ENCODE peak calls at places on chromosomes 7 and 10, in four cellular contexts. A, D, K and N are unnamed samples.

GRCh38 chr7:127251048-127251451 is 1.7 kb downstream of the GRM8 start:
- DNase-seq in A (no peak), D (no peak), K (no peak), N (no peak)

GRCh38 chr7:105015631-105015965 is 1.6 kb downstream of the KMT2E start:
- DNase-seq in A (no peak), D (peak), K (no peak), N (peak)

GRCh38 chr7:75937958-75938786 is 23.2 kb downstream of the POR start:
- DNase-seq in A (peak), D (peak), K (no peak), N (peak)

GRCh38 chr7:38316733-38317360 is 43.4 kb upstream of the TARP start:
- DNase-seq in A (peak), D (no peak), K (no peak), N (no peak)

GRCh38 chr10:123144697-123145541 is 3.0 kb upstream of the HMX2 start:
- DNase-seq in A (no peak), D (no peak), K (no peak), N (no peak)

GRCh38 chr7:44740040-44740439 is 8.6 kb upstream of the ZMIZ2 start:
- DNase-seq in A (no peak), D (peak), K (no peak), N (peak)

GRCh38 chr7:55524558-55525310 is 47.6 kb downstream of the VOPP1 start:
- DNase-seq in A (no peak), D (no peak), K (no peak), N (no peak)

GRCh38 chr7:116967254-116967922 is 14.1 kb downstream of the ST7 start:
- DNase-seq in A (no peak), D (no peak), K (no peak), N (no peak)

GRCh38 chr10:84432891-84433290 is 104.5 kb downstream of the CCSER2 start:
- DNase-seq in A (no peak), D (no peak), K (no peak), N (no peak)

GRCh38 chr7:151890355-151891004 is 13.6 kb upstream of the PRKAG2 start:
- DNase-seq in A (no peak), D (no peak), K (no peak), N (no peak)

GRCh38 chr7:157077021-157077420 is 61.7 kb upstream of the UBE3C start:
- DNase-seq in A (no peak), D (no peak), K (no peak), N (no peak)

GRCh38 chr7:79064187-79064823 is 389.2 kb downstream of the MAGI2 start:
- DNase-seq in A (no peak), D (no peak), K (no peak), N (no peak)

GRCh38 chr7:155104913-155105312 is 34.8 kb downstream of the HTR5A start:
- DNase-seq in A (no peak), D (no peak), K (no peak), N (no peak)

GRCh38 chr7:96085953-96086352 is 235.9 kb downstream of the SLC25A13 start:
- DNase-seq in A (no peak), D (no peak), K (no peak), N (no peak)

GRCh38 chr7:139995034-139995915 is 67.5 kb downstream of the PARP12 start:
- DNase-seq in A (no peak), D (peak), K (no peak), N (peak)

GRCh38 chr7:108000875-108001758 is 1.8 kb downstream of the LAMB1 start:
- DNase-seq in A (no peak), D (no peak), K (no peak), N (no peak)

GRCh38 chr7:83655951-83656556 is 7.1 kb upstream of the SEMA3E start:
- DNase-seq in A (peak), D (peak), K (no peak), N (peak)

GRCh38 chr10:89032141-89032814 is 41.7 kb downstream of the FAS start:
- DNase-seq in A (peak), D (peak), K (no peak), N (peak)

GRCh38 chr10:12788277-12788676 is 213.2 kb downstream of the CCDC3 start:
- DNase-seq in A (no peak), D (no peak), K (no peak), N (no peak)

GRCh38 chr10:31819393-31819820 is 109.2 kb downstream of the ARHGAP12 start:
- DNase-seq in A (no peak), D (no peak), K (no peak), N (peak)

GRCh38 chr7:43018446-43018845 is 86.3 kb downstream of the MRPL32 start:
- DNase-seq in A (no peak), D (peak), K (no peak), N (peak)

GRCh38 chr10:49001402-49001801 is 61.8 kb upstream of the LRRC18 start:
- DNase-seq in A (no peak), D (no peak), K (no peak), N (peak)

GRCh38 chr7:32515890-32516550 is 20.7 kb downstream of the AVL9 start:
- DNase-seq in A (no peak), D (no peak), K (no peak), N (no peak)

GRCh38 chr10:19014034-19014433 is 34.6 kb upstream of the MALRD1 start:
- DNase-seq in A (no peak), D (peak), K (no peak), N (no peak)

GRCh38 chr7:28410628-28411578 is 1.4 kb upstream of the CREB5 start:
- DNase-seq in A (no peak), D (no peak), K (no peak), N (peak)